ENCODE peak calls at places on chromosome 13, in four cellular contexts. I is ovary, N is tibial nerve, A is vagina. O is an unnamed sample.

GRCh38 chr13:57409121-57409520 is 222.4 kb upstream of the PCDH17 start:
- DNase-seq in I (no peak), N (no peak), A (no peak), O (no peak)

GRCh38 chr13:32262165-32262564 is 53.0 kb downstream of the ZAR1L start:
- DNase-seq in A (no peak), N (no peak), I (no peak), O (no peak)

GRCh38 chr13:31697290-31697689 is 42.0 kb upstream of the RXFP2 start:
- DNase-seq in N (no peak), I (no peak), A (no peak), O (no peak)

GRCh38 chr13:75458696-75459422 is 23.1 kb downstream of the TBC1D4 start:
- DNase-seq in N (no peak), I (no peak), A (no peak), O (peak)

GRCh38 chr13:89150362-89150761 is 1479.2 kb downstream of the SLITRK5 start:
- DNase-seq in I (no peak), N (no peak), A (no peak), O (no peak)

GRCh38 chr13:39952244-39953233 is 297.1 kb downstream of the COG6 start:
- DNase-seq in N (no peak), A (no peak), I (no peak), O (no peak)

GRCh38 chr13:85806553-85807175 is 7.4 kb upstream of the SLITRK6 start:
- DNase-seq in N (no peak), I (no peak), A (no peak), O (no peak)

GRCh38 chr13:110938662-110939421 is 24.0 kb upstream of the ANKRD10 start:
- DNase-seq in N (no peak), I (no peak), A (no peak), O (peak)

GRCh38 chr13:99908129-99908805 is 63.3 kb downstream of the ZIC5 start:
- DNase-seq in N (no peak), I (no peak), A (no peak), O (no peak)

GRCh38 chr13:109667754-109668360 is 118.5 kb downstream of the IRS2 start:
- DNase-seq in N (no peak), I (no peak), A (no peak), O (no peak)

GRCh38 chr13:51681037-51681678 is 96.9 kb downstream of the WDFY2 start:
- DNase-seq in A (no peak), I (no peak), N (no peak), O (no peak)

GRCh38 chr13:99028890-99029289 is 51.0 kb upstream of the DOCK9 start:
- DNase-seq in I (no peak), A (no peak), N (no peak), O (no peak)

GRCh38 chr13:40318366-40318765 is 348.1 kb downstream of the FOXO1 start:
- DNase-seq in I (peak), N (no peak), A (no peak), O (no peak)

GRCh38 chr13:68125087-68125480 is 894.9 kb upstream of the PCDH9 start:
- DNase-seq in A (no peak), I (no peak), N (no peak), O (no peak)

GRCh38 chr13:97307882-97308624 is 85.9 kb downstream of the MBNL2 start:
- DNase-seq in I (no peak), A (no peak), N (peak), O (no peak)

GRCh38 chr13:114071441-114071840 is 61.0 kb downstream of the RASA3 start:
- DNase-seq in N (peak), I (no peak), A (no peak), O (peak)

GRCh38 chr13:28493740-28494536 is 990 bp downstream of the FLT1 start:
- DNase-seq in N (no peak), A (no peak), I (no peak), O (no peak)

GRCh38 chr13:74074723-74075122 is 59.5 kb downstream of the KLF12 start:
- DNase-seq in A (no peak), N (no peak), I (no peak), O (no peak)

GRCh38 chr13:69331245-69331644 is 776.4 kb upstream of the ATXN8OS start:
- DNase-seq in A (no peak), N (no peak), I (no peak), O (no peak)

GRCh38 chr13:99316657-99317244 is 9.6 kb upstream of the GPR183 start:
- DNase-seq in N (no peak), I (no peak), A (no peak), O (no peak)

GRCh38 chr13:23833733-23834611 is 55.2 kb downstream of the MIPEP start:
- DNase-seq in I (no peak), A (no peak), N (no peak), O (peak)

GRCh38 chr13:75196112-75196855 is 285.7 kb downstream of the TBC1D4 start:
- DNase-seq in A (no peak), N (no peak), I (no peak), O (no peak)

GRCh38 chr13:87671031-87671823 is at the start of gene SLITRK5:
- DNase-seq in N (peak), A (no peak), I (peak), O (peak)

GRCh38 chr13:52405767-52406494 is at the start of gene THSD1:
- DNase-seq in I (peak), A (no peak), N (peak), O (peak)

GRCh38 chr13:66195238-66195637 is 1034.9 kb downstream of the PCDH9 start:
- DNase-seq in I (no peak), N (no peak), A (no peak), O (no peak)

GRCh38 chr13:75724742-75725504 is 88.8 kb downstream of the LMO7 start:
- DNase-seq in A (no peak), N (no peak), I (no peak), O (no peak)

GRCh38 chr13:113457510-113457909 is 4.2 kb upstream of the ADPRHL1 start:
- DNase-seq in N (no peak), I (no peak), A (no peak), O (no peak)

GRCh38 chr13:40993119-40993518 is 26.0 kb downstream of the ELF1 start:
- DNase-seq in A (no peak), N (no peak), I (no peak), O (no peak)

GRCh38 chr13:42804244-42804868 is 23.0 kb downstream of the FAM216B start:
- DNase-seq in N (no peak), A (no peak), I (no peak), O (no peak)

GRCh38 chr13:96229356-96229755 is 139.4 kb downstream of the HS6ST3 start:
- DNase-seq in A (no peak), I (no peak), N (no peak), O (no peak)
- TF ChIP-seq CTCF in A (no peak), I (no peak), N (no peak), O (no peak)

DNA sequence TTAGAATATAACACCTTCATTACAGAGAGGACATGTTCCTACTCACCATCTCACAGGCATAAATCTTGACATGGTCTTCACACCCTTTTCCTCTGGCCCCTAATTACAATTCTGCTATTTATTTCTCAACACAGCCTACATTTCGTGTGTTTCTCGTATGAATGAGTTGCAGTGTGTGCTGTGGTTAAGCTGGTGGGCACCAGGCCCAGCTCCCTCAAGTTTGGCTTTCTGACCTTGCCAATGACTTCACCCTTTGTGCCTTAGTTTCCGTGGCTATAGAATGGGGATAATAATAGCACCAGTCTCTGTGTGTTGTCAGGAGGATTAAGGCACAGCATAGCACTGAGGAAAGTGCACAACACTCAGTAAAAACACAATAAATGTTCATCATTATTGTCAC is 12.4 kb upstream of the KATNAL1 start:
- DNase-seq in N (no peak), I (no peak), A (no peak), O (no peak)
- H3K4me3 ChIP-seq in N (no peak), I (no peak), A (no peak), O (no peak)

GRCh38 chr13:79722885-79723445 is 242.0 kb downstream of the NDFIP2 start:
- DNase-seq in A (no peak), I (no peak), N (no peak), O (no peak)

GRCh38 chr13:79725841-79726240 is 244.9 kb downstream of the NDFIP2 start:
- DNase-seq in N (no peak), I (no peak), A (no peak), O (no peak)

GRCh38 chr13:79723462-79724116 is 242.6 kb downstream of the NDFIP2 start:
- DNase-seq in N (no peak), I (no peak), A (no peak), O (no peak)

DNA sequence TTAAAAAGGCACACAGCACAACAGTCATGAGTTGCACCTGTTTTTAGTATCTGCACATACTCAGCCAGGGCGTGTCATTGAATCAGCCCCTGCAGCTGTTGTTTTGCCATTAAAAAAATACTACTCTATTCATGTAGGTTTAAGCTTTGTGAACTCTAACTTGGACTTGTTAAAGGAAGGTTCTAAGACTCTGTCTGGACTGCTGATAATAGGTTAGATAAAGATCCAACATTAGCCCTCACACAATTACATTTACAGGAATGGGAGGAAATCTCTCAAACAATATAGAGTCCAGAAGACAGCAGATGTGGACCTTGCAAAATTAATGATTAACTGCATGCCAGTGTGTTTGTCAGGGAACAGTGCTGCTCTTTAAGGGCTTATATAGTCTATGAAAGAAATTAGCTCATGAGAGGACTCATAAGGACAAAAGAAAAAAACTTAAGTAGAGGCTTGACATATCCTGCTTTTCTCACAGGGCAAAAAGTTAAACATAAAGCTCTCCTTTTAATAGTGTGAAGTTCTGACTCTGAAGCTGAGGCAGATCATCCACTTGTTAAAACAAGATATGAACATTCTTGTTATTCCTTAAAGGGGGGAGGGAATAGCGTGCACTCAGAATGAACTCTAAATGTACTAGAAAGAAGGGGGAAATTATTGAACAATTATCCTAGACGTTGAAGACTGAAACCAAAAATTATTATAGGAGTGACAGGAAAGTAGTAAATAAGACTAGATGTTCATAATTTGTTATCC is 243.6 kb downstream of the NDFIP2 start:
- DNase-seq in N (no peak), A (no peak), I (no peak), O (no peak)
- TF ChIP-seq POLR2A in N (no peak), A (no peak), I (no peak), O (no peak)

GRCh38 chr13:33262997-33263396 is 22.6 kb downstream of the STARD13 start:
- DNase-seq in I (no peak), N (no peak), A (no peak), O (no peak)
- TF ChIP-seq CTCF in I (no peak), N (peak), A (no peak), O (no peak)

O was measured in lower leg skin.